ENCODE peak calls at places on chromosomes 3 and 15, in six cellular contexts. Z is adrenal gland, V is IMR-90, Q is body of pancreas, K is colonic mucosa, E is kidney. J is an unnamed sample.

GRCh38 chr3:78875851-78876250 is 891.9 kb downstream of the ROBO1 start:
- DNase-seq in K (no peak), Q (no peak), E (no peak), Z (no peak), V (peak; percentile 51), J (no peak)

GRCh38 chr3:58063424-58063823 is 55.2 kb downstream of the FLNB start:
- DNase-seq in Q (peak; percentile 83), V (peak; percentile 86), Z (peak; percentile 83), K (peak; percentile 76), E (no peak), J (no peak)

GRCh38 chr3:78507196-78507984 is 1260.4 kb downstream of the ROBO1 start:
- DNase-seq in Z (no peak), K (no peak), E (no peak), Q (no peak), V (no peak), J (no peak)

GRCh38 chr3:49358884-49359225 is 702 bp upstream of the GPX1 start:
- DNase-seq in E (no peak), Q (no peak), K (no peak), Z (no peak), V (no peak), J (no peak)

GRCh38 chr3:28134792-28135375 is 106.5 kb upstream of the CMC1 start:
- DNase-seq in E (no peak), Z (no peak), K (peak; percentile 78), Q (peak; percentile 34), V (no peak), J (no peak)

GRCh38 chr3:189288348-189289235 is 116.8 kb downstream of the TPRG1 start:
- DNase-seq in K (no peak), Q (no peak), E (no peak), V (no peak), Z (no peak), J (no peak)

GRCh38 chr3:62803276-62803675 is 71.9 kb downstream of the CADPS start:
- DNase-seq in K (no peak), Q (no peak), E (no peak), V (no peak), Z (no peak), J (no peak)

GRCh38 chr3:44363591-44363990 is 25.0 kb downstream of the TCAIM start:
- DNase-seq in V (no peak), E (no peak), Z (no peak), Q (peak; percentile 57), K (no peak), J (no peak)

GRCh38 chr15:66757030-66757429 is 55.0 kb downstream of the SMAD6 start:
- DNase-seq in E (no peak), K (no peak), Z (no peak), Q (no peak), V (no peak), J (no peak)

GRCh38 chr3:150443331-150443741 is 35.2 kb downstream of the TSC22D2 start:
- DNase-seq in V (peak; percentile 80), Z (no peak), Q (no peak), K (no peak), E (no peak), J (no peak)

GRCh38 chr3:120622870-120623718 is 27.0 kb downstream of the NDUFB4 start:
- DNase-seq in K (peak; percentile 23), E (no peak), Z (no peak), V (peak; percentile 82), Q (no peak), J (peak; percentile 33)

GRCh38 chr3:186053954-186054353 is 54.9 kb downstream of the ETV5 start:
- DNase-seq in Z (peak; percentile 77), V (peak; percentile 73), Q (no peak), E (no peak), K (no peak), J (peak; percentile 41)

GRCh38 chr3:134776518-134776917 is 18.5 kb upstream of the EPHB1 start:
- DNase-seq in E (no peak), V (no peak), Q (no peak), K (no peak), Z (peak; percentile 18), J (no peak)

GRCh38 chr3:114714957-114715356 is 421.1 kb downstream of the TIGIT start:
- DNase-seq in V (no peak), Q (no peak), K (no peak), E (no peak), Z (no peak), J (no peak)

GRCh38 chr3:23589586-23589985 is 216.2 kb upstream of the UBE2E1 start:
- DNase-seq in K (no peak), Z (no peak), Q (no peak), V (no peak), E (no peak), J (peak; percentile 41)

GRCh38 chr15:91228391-91228790 is 128.3 kb downstream of the SV2B start:
- DNase-seq in K (no peak), V (no peak), E (no peak), Q (no peak), Z (no peak), J (no peak)

GRCh38 chr15:88571153-88572029 is 24.9 kb upstream of the DET1 start:
- DNase-seq in Z (peak; percentile 72), Q (peak; percentile 17), E (no peak), V (no peak), K (no peak), J (no peak)

GRCh38 chr3:42803800-42804112 is 534 bp downstream of the HIGD1A start:
- DNase-seq in K (peak; percentile 57), Z (peak; percentile 78), Q (peak; percentile 59), E (peak; percentile 84), V (no peak), J (peak; percentile 41)

GRCh38 chr3:86282106-86282787 is 708.7 kb downstream of the VGLL3 start:
- DNase-seq in K (no peak), E (no peak), Z (no peak), V (no peak), Q (no peak), J (no peak)

GRCh38 chr3:197154-197855 is 742 bp downstream of the CHL1 start:
- DNase-seq in Z (no peak), K (peak; percentile 19), V (no peak), E (peak; percentile 84), Q (peak; percentile 9), J (no peak)

GRCh38 chr3:178714971-178715832 is 179.0 kb downstream of the KCNMB2 start:
- DNase-seq in Z (no peak), Q (no peak), E (no peak), V (no peak), K (no peak), J (peak; percentile 16)

GRCh38 chr3:113185436-113185835 is 25.9 kb upstream of the BOC start:
- DNase-seq in Q (no peak), E (no peak), Z (no peak), V (no peak), K (no peak), J (no peak)

DNA sequence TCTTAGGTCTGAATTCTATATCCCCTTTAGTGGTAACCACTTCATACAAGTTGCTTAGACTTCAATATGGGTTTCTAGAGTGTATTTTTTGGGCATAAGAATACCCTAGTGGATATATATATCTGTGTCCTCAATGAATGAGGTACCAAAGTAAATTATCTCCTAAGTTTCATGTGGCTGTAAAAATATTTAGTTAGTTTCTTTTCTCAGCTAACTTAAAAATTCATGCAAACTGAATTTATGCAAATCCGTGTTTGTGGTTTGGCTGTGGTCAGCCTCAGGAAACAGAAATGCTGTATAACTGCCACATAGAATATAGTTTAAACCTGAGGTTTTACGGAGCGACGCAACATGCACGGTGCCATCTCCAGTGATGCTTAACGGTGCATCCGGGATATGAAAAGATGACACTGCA is 80.3 kb downstream of the PEX5L start:
- DNase-seq in Q (no peak), V (no peak), K (no peak), E (no peak), Z (no peak), J (no peak)
- H3K27ac ChIP-seq in Q (no peak overlapping the region), V (no peak overlapping the region), K (no peak overlapping the region), E (no peak overlapping the region), Z (no peak overlapping the region), J (no peak overlapping the region)

GRCh38 chr15:31271224-31271635 is 55.4 kb upstream of the KLF13 start:
- DNase-seq in E (no peak), V (no peak), K (no peak), Z (peak; percentile 39), Q (no peak), J (no peak)
- H3K4me1 ChIP-seq in E (peaks cover 7% of the 10 kb centered on the region), V (no peaks in the 10 kb centered on the region), K (peaks cover 34% of the 10 kb centered on the region), Z (no peaks in the 10 kb centered on the region), Q (peaks cover 5% of the 10 kb centered on the region), J (peaks cover 59% of the 10 kb centered on the region)

DNA sequence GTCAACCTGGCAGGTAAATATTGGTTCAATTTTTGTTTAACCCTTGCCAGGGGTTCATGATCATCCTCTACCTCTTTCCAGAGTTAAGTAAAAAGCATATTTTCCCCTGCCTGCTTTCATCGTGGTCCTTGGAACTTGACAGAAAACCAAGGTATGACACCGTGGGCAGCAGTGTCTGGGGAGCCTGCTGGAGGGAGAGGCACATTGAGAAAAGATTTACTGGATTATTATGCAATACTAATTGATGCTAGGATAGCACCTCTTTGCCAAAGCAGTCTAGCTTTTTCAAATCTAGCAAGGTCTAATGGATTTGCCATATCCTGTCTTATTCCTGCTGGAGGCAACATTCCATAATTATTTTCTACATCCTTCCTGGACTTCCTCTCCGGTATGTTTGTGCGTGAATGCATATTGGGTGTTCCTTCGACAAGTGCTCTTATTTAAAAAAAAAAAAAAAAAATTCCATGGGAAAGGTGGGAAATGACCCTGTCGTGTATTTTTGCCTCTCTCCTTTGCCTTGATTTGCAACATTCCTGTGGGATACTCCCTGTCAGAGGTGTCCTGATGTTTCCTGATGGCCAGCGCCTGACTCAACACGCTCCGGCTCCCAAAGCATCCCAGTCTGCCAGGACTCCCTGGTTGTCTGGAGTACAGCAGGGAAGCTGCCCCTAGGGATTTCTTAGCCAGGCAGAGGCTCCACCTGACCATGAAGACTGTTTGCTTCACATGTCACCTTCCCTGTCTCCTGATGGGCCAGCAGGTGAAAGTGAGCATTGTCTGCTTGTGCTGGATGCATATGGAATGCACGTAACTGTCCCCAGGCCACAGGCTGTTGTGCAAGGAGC is 6.3 kb downstream of the BHLHE40 start:
- DNase-seq in K (no peak), E (peak; percentile 82), Q (peak; percentile 36), Z (peak; percentile 83), V (peak; percentile 76), J (peak; percentile 42)
- H3K27ac ChIP-seq in K (peak overlapping the region; percentile 95), E (peak overlapping the region; percentile 97), Q (peak overlapping the region; percentile 98), Z (peak overlapping the region; percentile 93), V (no peak overlapping the region), J (peak overlapping the region; percentile 97)

GRCh38 chr15:98719169-98719515 is 70.8 kb downstream of the IGF1R start:
- DNase-seq in V (no peak), Q (no peak), E (no peak), K (no peak), Z (no peak), J (peak; percentile 27)

GRCh38 chr15:98717942-98718341 is 69.6 kb downstream of the IGF1R start:
- DNase-seq in K (no peak), Q (no peak), Z (no peak), V (no peak), E (no peak), J (no peak)

GRCh38 chr15:98720577-98720976 is 72.2 kb downstream of the IGF1R start:
- DNase-seq in K (no peak), Z (no peak), Q (no peak), V (no peak), E (no peak), J (no peak)

GRCh38 chr15:98720036-98720435 is 71.7 kb downstream of the IGF1R start:
- DNase-seq in Q (no peak), K (no peak), Z (no peak), V (no peak), E (no peak), J (peak; percentile 50)

GRCh38 chr15:98718426-98719168 is 70.3 kb downstream of the IGF1R start:
- DNase-seq in Z (no peak), K (no peak), V (no peak), Q (no peak), E (no peak), J (peak; percentile 92)
- H3K4me1 ChIP-seq in Z (peaks cover 9% of the 10 kb centered on the region), K (peaks cover 9% of the 10 kb centered on the region), V (peaks cover 52% of the 10 kb centered on the region), Q (peaks cover 55% of the 10 kb centered on the region), E (peaks cover 13% of the 10 kb centered on the region), J (peaks cover 45% of the 10 kb centered on the region)

J was measured in SJCRH30.